ENCODE peak calls at places on chromosomes 11 and 22, in six cellular contexts. One of them, this sample, is unnamed.

GRCh38 chr11:118918128-118918685 is 7.5 kb downstream of the BCL9L start:
- DNase-seq in sigmoid colon: peak; percentile 92
- DNase-seq in suprapubic skin: peak; percentile 94
- DNase-seq in ovary: peak; percentile 79
- DNase-seq in A549: no peak
- DNase-seq in SK-N-SH: peak; percentile 53
- DNase-seq in this sample: peak; percentile 80

GRCh38 chr11:93542753-93543246 is 391 bp downstream of the SMCO4 start:
- DNase-seq in sigmoid colon: peak; percentile 71
- DNase-seq in suprapubic skin: no peak
- DNase-seq in ovary: peak; percentile 59
- DNase-seq in A549: no peak
- DNase-seq in SK-N-SH: no peak
- DNase-seq in this sample: no peak

GRCh38 chr11:74019860-74020259 is 11.0 kb upstream of the UCP3 start:
- DNase-seq in sigmoid colon: no peak
- DNase-seq in suprapubic skin: no peak
- DNase-seq in ovary: no peak
- DNase-seq in A549: no peak
- DNase-seq in SK-N-SH: no peak
- DNase-seq in this sample: no peak

GRCh38 chr11:112620621-112621394 is 340.4 kb upstream of the NCAM1 start:
- DNase-seq in sigmoid colon: no peak
- DNase-seq in suprapubic skin: no peak
- DNase-seq in ovary: no peak
- DNase-seq in A549: no peak
- DNase-seq in SK-N-SH: no peak
- DNase-seq in this sample: no peak

GRCh38 chr11:44066732-44067131 is 662 bp downstream of the ACCS start:
- DNase-seq in sigmoid colon: peak; percentile 66
- DNase-seq in suprapubic skin: no peak
- DNase-seq in ovary: peak; percentile 36
- DNase-seq in A549: no peak
- DNase-seq in SK-N-SH: peak; percentile 42
- DNase-seq in this sample: no peak

GRCh38 chr11:8917157-8917820 is 6.3 kb downstream of the AKIP1 start:
- DNase-seq in sigmoid colon: peak; percentile 76
- DNase-seq in suprapubic skin: no peak
- DNase-seq in ovary: no peak
- DNase-seq in A549: no peak
- DNase-seq in SK-N-SH: no peak
- DNase-seq in this sample: peak; percentile 40

GRCh38 chr11:72732329-72732728 is 19.9 kb downstream of the ARAP1 start:
- DNase-seq in sigmoid colon: peak; percentile 67
- DNase-seq in suprapubic skin: no peak
- DNase-seq in ovary: no peak
- DNase-seq in A549: no peak
- DNase-seq in SK-N-SH: no peak
- DNase-seq in this sample: no peak

GRCh38 chr22:47773635-47774034 is 1011.2 kb downstream of the TBC1D22A start:
- DNase-seq in sigmoid colon: no peak
- DNase-seq in suprapubic skin: no peak
- DNase-seq in ovary: no peak
- DNase-seq in A549: no peak
- DNase-seq in SK-N-SH: no peak
- DNase-seq in this sample: no peak

GRCh38 chr11:17389205-17389956 is 922 bp upstream of the KCNJ11 start:
- DNase-seq in sigmoid colon: peak; percentile 80
- DNase-seq in suprapubic skin: no peak
- DNase-seq in ovary: peak; percentile 74
- DNase-seq in A549: peak; percentile 76
- DNase-seq in SK-N-SH: peak; percentile 98
- DNase-seq in this sample: peak; percentile 30

GRCh38 chr11:5690736-5691135 is 1.1 kb downstream of the TRIM22 start:
- DNase-seq in sigmoid colon: no peak
- DNase-seq in suprapubic skin: no peak
- DNase-seq in ovary: peak; percentile 46
- DNase-seq in A549: no peak
- DNase-seq in SK-N-SH: no peak
- DNase-seq in this sample: no peak

GRCh38 chr11:47148903-47149535 is 27.7 kb downstream of the ARFGAP2 start:
- DNase-seq in sigmoid colon: peak; percentile 81
- DNase-seq in suprapubic skin: no peak
- DNase-seq in ovary: no peak
- DNase-seq in A549: no peak
- DNase-seq in SK-N-SH: no peak
- DNase-seq in this sample: peak; percentile 41

GRCh38 chr11:118015385-118015841 is 29.2 kb downstream of the IL10RA start:
- DNase-seq in sigmoid colon: no peak
- DNase-seq in suprapubic skin: peak; percentile 50
- DNase-seq in ovary: no peak
- DNase-seq in A549: no peak
- DNase-seq in SK-N-SH: no peak
- DNase-seq in this sample: no peak

GRCh38 chr11:120254788-120255518 is 15.0 kb downstream of the POU2F3 start:
- DNase-seq in sigmoid colon: no peak
- DNase-seq in suprapubic skin: no peak
- DNase-seq in ovary: no peak
- DNase-seq in A549: no peak
- DNase-seq in SK-N-SH: no peak
- DNase-seq in this sample: no peak

GRCh38 chr22:20499769-20500168 is 4.2 kb upstream of the KLHL22 start:
- DNase-seq in sigmoid colon: no peak
- DNase-seq in suprapubic skin: no peak
- DNase-seq in ovary: no peak
- DNase-seq in A549: no peak
- DNase-seq in SK-N-SH: no peak
- DNase-seq in this sample: no peak

GRCh38 chr11:104661481-104661880 is 236.8 kb downstream of the CASP12 start:
- DNase-seq in sigmoid colon: no peak
- DNase-seq in suprapubic skin: no peak
- DNase-seq in ovary: no peak
- DNase-seq in A549: no peak
- DNase-seq in SK-N-SH: no peak
- DNase-seq in this sample: no peak

GRCh38 chr11:61994981-61995380 is 27.5 kb upstream of the FTH1 start:
- DNase-seq in sigmoid colon: no peak
- DNase-seq in suprapubic skin: no peak
- DNase-seq in ovary: no peak
- DNase-seq in A549: no peak
- DNase-seq in SK-N-SH: no peak
- DNase-seq in this sample: no peak

GRCh38 chr11:62842171-62842717 is 2.9 kb upstream of the WDR74 start:
- DNase-seq in sigmoid colon: peak; percentile 73
- DNase-seq in suprapubic skin: no peak
- DNase-seq in ovary: peak; percentile 65
- DNase-seq in A549: no peak
- DNase-seq in SK-N-SH: no peak
- DNase-seq in this sample: no peak

GRCh38 chr22:37887610-37888378 is 18.3 kb upstream of the MICALL1 start:
- DNase-seq in sigmoid colon: peak; percentile 91
- DNase-seq in suprapubic skin: no peak
- DNase-seq in ovary: peak; percentile 67
- DNase-seq in A549: no peak
- DNase-seq in SK-N-SH: no peak
- DNase-seq in this sample: no peak

GRCh38 chr22:28629420-28630184 is 50.0 kb downstream of the TTC28 start:
- DNase-seq in sigmoid colon: no peak
- DNase-seq in suprapubic skin: no peak
- DNase-seq in ovary: no peak
- DNase-seq in A549: peak; percentile 2
- DNase-seq in SK-N-SH: no peak
- DNase-seq in this sample: no peak

GRCh38 chr11:116972692-116973091 is 125.5 kb downstream of the SIK3 start:
- DNase-seq in sigmoid colon: no peak
- DNase-seq in suprapubic skin: no peak
- DNase-seq in ovary: no peak
- DNase-seq in A549: no peak
- DNase-seq in SK-N-SH: no peak
- DNase-seq in this sample: no peak

GRCh38 chr11:47282462-47282861 is 12.5 kb downstream of the MADD start:
- DNase-seq in sigmoid colon: peak; percentile 11
- DNase-seq in suprapubic skin: no peak
- DNase-seq in ovary: no peak
- DNase-seq in A549: no peak
- DNase-seq in SK-N-SH: no peak
- DNase-seq in this sample: no peak

GRCh38 chr11:47950396-47950795 is 30.0 kb upstream of the PTPRJ start:
- DNase-seq in sigmoid colon: no peak
- DNase-seq in suprapubic skin: no peak
- DNase-seq in ovary: no peak
- DNase-seq in A549: no peak
- DNase-seq in SK-N-SH: no peak
- DNase-seq in this sample: no peak

GRCh38 chr22:46611189-46611588 is 9.0 kb upstream of the GRAMD4 start:
- DNase-seq in sigmoid colon: no peak
- DNase-seq in suprapubic skin: no peak
- DNase-seq in ovary: no peak
- DNase-seq in A549: no peak
- DNase-seq in SK-N-SH: no peak
- DNase-seq in this sample: no peak

GRCh38 chr22:20437253-20438065 is at the start of gene SCARF2:
- DNase-seq in sigmoid colon: peak; percentile 84
- DNase-seq in suprapubic skin: no peak
- DNase-seq in ovary: peak; percentile 86
- DNase-seq in A549: no peak
- DNase-seq in SK-N-SH: peak; percentile 98
- DNase-seq in this sample: no peak

GRCh38 chr11:122850076-122850631 is 11.9 kb downstream of the CRTAM start:
- DNase-seq in sigmoid colon: no peak
- DNase-seq in suprapubic skin: no peak
- DNase-seq in ovary: no peak
- DNase-seq in A549: no peak
- DNase-seq in SK-N-SH: no peak
- DNase-seq in this sample: no peak

GRCh38 chr11:119996556-119996955 is 141.4 kb downstream of the TRIM29 start:
- DNase-seq in sigmoid colon: no peak
- DNase-seq in suprapubic skin: no peak
- DNase-seq in ovary: no peak
- DNase-seq in A549: no peak
- DNase-seq in SK-N-SH: no peak
- DNase-seq in this sample: no peak

GRCh38 chr11:132866783-132867545 is 665.3 kb downstream of the OPCML start:
- DNase-seq in sigmoid colon: no peak
- DNase-seq in suprapubic skin: no peak
- DNase-seq in ovary: no peak
- DNase-seq in A549: no peak
- DNase-seq in SK-N-SH: no peak
- DNase-seq in this sample: no peak

GRCh38 chr11:1138053-1138452 is 19.7 kb upstream of the MUC5AC start:
- DNase-seq in sigmoid colon: no peak
- DNase-seq in suprapubic skin: no peak
- DNase-seq in ovary: no peak
- DNase-seq in A549: no peak
- DNase-seq in SK-N-SH: no peak
- DNase-seq in this sample: no peak

GRCh38 chr11:67271548-67272284 is 5.4 kb downstream of the GRK2 start:
- DNase-seq in sigmoid colon: peak; percentile 62
- DNase-seq in suprapubic skin: no peak
- DNase-seq in ovary: peak; percentile 21
- DNase-seq in A549: no peak
- DNase-seq in SK-N-SH: no peak
- DNase-seq in this sample: peak; percentile 15

GRCh38 chr22:38481871-38482332 is 14.0 kb downstream of the KDELR3 start:
- DNase-seq in sigmoid colon: no peak
- DNase-seq in suprapubic skin: peak; percentile 55
- DNase-seq in ovary: no peak
- DNase-seq in A549: no peak
- DNase-seq in SK-N-SH: no peak
- DNase-seq in this sample: no peak

GRCh38 chr11:3950996-3951662 is 95.7 kb downstream of the STIM1 start:
- DNase-seq in sigmoid colon: no peak
- DNase-seq in suprapubic skin: no peak
- DNase-seq in ovary: no peak
- DNase-seq in A549: no peak
- DNase-seq in SK-N-SH: no peak
- DNase-seq in this sample: no peak

GRCh38 chr22:38180841-38181452 is 683 bp downstream of the PLA2G6 start:
- DNase-seq in sigmoid colon: no peak
- DNase-seq in suprapubic skin: no peak
- DNase-seq in ovary: peak; percentile 49
- DNase-seq in A549: no peak
- DNase-seq in SK-N-SH: no peak
- DNase-seq in this sample: no peak

GRCh38 chr11:68751331-68751856 is at the start of gene TESMIN:
- DNase-seq in sigmoid colon: peak; percentile 84
- DNase-seq in suprapubic skin: peak; percentile 93
- DNase-seq in ovary: peak; percentile 92
- DNase-seq in A549: peak; percentile 85
- DNase-seq in SK-N-SH: peak; percentile 99
- DNase-seq in this sample: peak; percentile 66
- TF ChIP-seq EP300 in sigmoid colon: no peak
- TF ChIP-seq EP300 in suprapubic skin: no peak
- TF ChIP-seq EP300 in ovary: no peak
- TF ChIP-seq EP300 in A549: no peak
- TF ChIP-seq EP300 in SK-N-SH: no peak
- TF ChIP-seq EP300 in this sample: no peak

DNA sequence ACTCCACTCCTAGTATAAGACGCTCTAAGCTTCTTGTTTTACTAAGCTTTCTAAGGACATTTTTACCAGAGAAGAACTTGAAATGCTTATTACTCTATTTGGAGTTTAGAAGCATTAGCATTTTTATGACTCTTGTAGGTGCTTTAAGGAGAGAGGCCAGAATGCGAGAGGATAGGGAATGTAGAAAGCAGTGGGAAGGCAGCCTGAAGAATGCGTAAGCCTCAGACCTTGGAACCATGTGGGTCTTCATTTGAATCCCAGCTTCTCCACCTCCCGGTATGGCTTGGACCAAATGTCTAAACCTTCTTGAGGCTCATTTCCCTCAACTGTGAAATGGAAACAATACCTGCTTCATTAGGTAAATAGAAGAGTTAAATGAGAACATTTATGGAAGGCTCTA is 60.0 kb upstream of the AMOTL1 start:
- DNase-seq in sigmoid colon: no peak
- DNase-seq in suprapubic skin: no peak
- DNase-seq in ovary: no peak
- DNase-seq in A549: no peak
- DNase-seq in SK-N-SH: no peak
- DNase-seq in this sample: no peak
- TF ChIP-seq EP300 in sigmoid colon: no peak
- TF ChIP-seq EP300 in suprapubic skin: no peak
- TF ChIP-seq EP300 in ovary: no peak
- TF ChIP-seq EP300 in A549: no peak
- TF ChIP-seq EP300 in SK-N-SH: no peak
- TF ChIP-seq EP300 in this sample: no peak

GRCh38 chr11:12216100-12216499 is 105.7 kb downstream of the MICAL2 start:
- DNase-seq in sigmoid colon: no peak
- DNase-seq in suprapubic skin: no peak
- DNase-seq in ovary: no peak
- DNase-seq in A549: no peak
- DNase-seq in SK-N-SH: no peak
- DNase-seq in this sample: no peak
- TF ChIP-seq EP300 in sigmoid colon: no peak
- TF ChIP-seq EP300 in suprapubic skin: no peak
- TF ChIP-seq EP300 in ovary: no peak
- TF ChIP-seq EP300 in A549: no peak
- TF ChIP-seq EP300 in SK-N-SH: no peak
- TF ChIP-seq EP300 in this sample: no peak

GRCh38 chr11:126029805-126030204 is 32.9 kb downstream of the CDON start:
- DNase-seq in sigmoid colon: no peak
- DNase-seq in suprapubic skin: no peak
- DNase-seq in ovary: no peak
- DNase-seq in A549: no peak
- DNase-seq in SK-N-SH: no peak
- DNase-seq in this sample: no peak
- TF ChIP-seq EP300 in sigmoid colon: no peak
- TF ChIP-seq EP300 in suprapubic skin: no peak
- TF ChIP-seq EP300 in ovary: no peak
- TF ChIP-seq EP300 in A549: no peak
- TF ChIP-seq EP300 in SK-N-SH: no peak
- TF ChIP-seq EP300 in this sample: no peak

This sample was measured in tibial nerve.